ENCODE peak calls at places on chromosome 3, in five cellular contexts. One of them, this sample, is unnamed.

GRCh38 chr3:156865732-156866131 is 39.6 kb downstream of the LEKR1 start:
- DNase-seq in fibroblast of the aortic adventitia: peak
- DNase-seq in HFF-Myc: no peak
- DNase-seq in lower lobe of right lung: no peak
- DNase-seq in left ventricle myocardium inferior: no peak
- DNase-seq in this sample: no peak

GRCh38 chr3:45681846-45682245 is 7.3 kb upstream of the SACM1L start:
- DNase-seq in HFF-Myc: no peak
- DNase-seq in fibroblast of the aortic adventitia: no peak
- DNase-seq in lower lobe of right lung: no peak
- DNase-seq in left ventricle myocardium inferior: no peak
- DNase-seq in this sample: no peak

GRCh38 chr3:17023006-17023664 is 138.4 kb downstream of the PLCL2 start:
- DNase-seq in lower lobe of right lung: no peak
- DNase-seq in HFF-Myc: no peak
- DNase-seq in fibroblast of the aortic adventitia: no peak
- DNase-seq in left ventricle myocardium inferior: no peak
- DNase-seq in this sample: no peak

GRCh38 chr3:129937717-129938116 is 36.8 kb upstream of the TRH start:
- DNase-seq in left ventricle myocardium inferior: no peak
- DNase-seq in HFF-Myc: no peak
- DNase-seq in fibroblast of the aortic adventitia: no peak
- DNase-seq in lower lobe of right lung: no peak
- DNase-seq in this sample: no peak

GRCh38 chr3:196849180-196849721 is 18.5 kb upstream of the SENP5 start:
- DNase-seq in fibroblast of the aortic adventitia: no peak
- DNase-seq in lower lobe of right lung: no peak
- DNase-seq in left ventricle myocardium inferior: no peak
- DNase-seq in HFF-Myc: no peak
- DNase-seq in this sample: no peak

GRCh38 chr3:14565791-14566588 is 25.8 kb upstream of the GRIP2 start:
- DNase-seq in lower lobe of right lung: no peak
- DNase-seq in left ventricle myocardium inferior: no peak
- DNase-seq in HFF-Myc: no peak
- DNase-seq in fibroblast of the aortic adventitia: peak
- DNase-seq in this sample: peak

GRCh38 chr3:176987901-176988300 is 209.4 kb downstream of the TBL1XR1 start:
- DNase-seq in fibroblast of the aortic adventitia: no peak
- DNase-seq in HFF-Myc: no peak
- DNase-seq in lower lobe of right lung: peak
- DNase-seq in left ventricle myocardium inferior: no peak
- DNase-seq in this sample: peak

GRCh38 chr3:190252080-190252479 is 70.2 kb downstream of the CLDN1 start:
- DNase-seq in fibroblast of the aortic adventitia: peak
- DNase-seq in lower lobe of right lung: no peak
- DNase-seq in left ventricle myocardium inferior: no peak
- DNase-seq in HFF-Myc: no peak
- DNase-seq in this sample: no peak

GRCh38 chr3:151896662-151897012 is 23.2 kb downstream of the SUCNR1 start:
- DNase-seq in HFF-Myc: no peak
- DNase-seq in left ventricle myocardium inferior: no peak
- DNase-seq in fibroblast of the aortic adventitia: peak
- DNase-seq in lower lobe of right lung: no peak
- DNase-seq in this sample: no peak

GRCh38 chr3:182364723-182365650 is 428.3 kb upstream of the ATP11B start:
- DNase-seq in left ventricle myocardium inferior: no peak
- DNase-seq in lower lobe of right lung: no peak
- DNase-seq in fibroblast of the aortic adventitia: no peak
- DNase-seq in HFF-Myc: no peak
- DNase-seq in this sample: no peak

GRCh38 chr3:47910777-47911440 is 105.3 kb downstream of the MAP4 start:
- DNase-seq in lower lobe of right lung: no peak
- DNase-seq in left ventricle myocardium inferior: no peak
- DNase-seq in HFF-Myc: peak
- DNase-seq in fibroblast of the aortic adventitia: peak
- DNase-seq in this sample: peak

GRCh38 chr3:137131081-137131480 is 173.3 kb downstream of the IL20RB start:
- DNase-seq in HFF-Myc: no peak
- DNase-seq in left ventricle myocardium inferior: no peak
- DNase-seq in lower lobe of right lung: no peak
- DNase-seq in fibroblast of the aortic adventitia: no peak
- DNase-seq in this sample: no peak

GRCh38 chr3:190279690-190280089 is 42.6 kb downstream of the CLDN1 start:
- DNase-seq in lower lobe of right lung: no peak
- DNase-seq in left ventricle myocardium inferior: no peak
- DNase-seq in HFF-Myc: no peak
- DNase-seq in fibroblast of the aortic adventitia: no peak
- DNase-seq in this sample: no peak

GRCh38 chr3:101535221-101535620 is 22.2 kb upstream of the SENP7 start:
- DNase-seq in left ventricle myocardium inferior: no peak
- DNase-seq in HFF-Myc: no peak
- DNase-seq in fibroblast of the aortic adventitia: no peak
- DNase-seq in lower lobe of right lung: no peak
- DNase-seq in this sample: no peak

GRCh38 chr3:185585862-185586643 is at the start of gene SENP2:
- DNase-seq in HFF-Myc: peak
- DNase-seq in left ventricle myocardium inferior: peak
- DNase-seq in lower lobe of right lung: peak
- DNase-seq in fibroblast of the aortic adventitia: peak
- DNase-seq in this sample: peak

GRCh38 chr3:99484871-99485270 is 153.5 kb upstream of the COL8A1 start:
- DNase-seq in HFF-Myc: no peak
- DNase-seq in lower lobe of right lung: no peak
- DNase-seq in fibroblast of the aortic adventitia: no peak
- DNase-seq in left ventricle myocardium inferior: no peak
- DNase-seq in this sample: peak

GRCh38 chr3:53182759-53183355 is 21.8 kb downstream of the PRKCD start:
- DNase-seq in lower lobe of right lung: no peak
- DNase-seq in HFF-Myc: no peak
- DNase-seq in left ventricle myocardium inferior: no peak
- DNase-seq in fibroblast of the aortic adventitia: no peak
- DNase-seq in this sample: no peak

GRCh38 chr3:24462737-24463136 is 31.9 kb downstream of the THRB start:
- DNase-seq in left ventricle myocardium inferior: no peak
- DNase-seq in HFF-Myc: no peak
- DNase-seq in fibroblast of the aortic adventitia: no peak
- DNase-seq in lower lobe of right lung: no peak
- DNase-seq in this sample: no peak

GRCh38 chr3:34012102-34012461 is 213.7 kb downstream of the PDCD6IP start:
- DNase-seq in HFF-Myc: peak
- DNase-seq in fibroblast of the aortic adventitia: peak
- DNase-seq in lower lobe of right lung: no peak
- DNase-seq in left ventricle myocardium inferior: no peak
- DNase-seq in this sample: peak

GRCh38 chr3:32176989-32177701 is 61.3 kb upstream of the CMTM8 start:
- DNase-seq in lower lobe of right lung: no peak
- DNase-seq in HFF-Myc: peak
- DNase-seq in fibroblast of the aortic adventitia: peak
- DNase-seq in left ventricle myocardium inferior: no peak
- DNase-seq in this sample: peak

GRCh38 chr3:99505200-99505599 is 133.2 kb upstream of the COL8A1 start:
- DNase-seq in HFF-Myc: no peak
- DNase-seq in fibroblast of the aortic adventitia: peak
- DNase-seq in lower lobe of right lung: no peak
- DNase-seq in left ventricle myocardium inferior: no peak
- DNase-seq in this sample: no peak

GRCh38 chr3:115698851-115699535 is 75.7 kb downstream of the GAP43 start:
- DNase-seq in left ventricle myocardium inferior: no peak
- DNase-seq in fibroblast of the aortic adventitia: no peak
- DNase-seq in HFF-Myc: no peak
- DNase-seq in lower lobe of right lung: no peak
- DNase-seq in this sample: peak

GRCh38 chr3:89246326-89246725 is 138.9 kb downstream of the EPHA3 start:
- DNase-seq in lower lobe of right lung: no peak
- DNase-seq in left ventricle myocardium inferior: no peak
- DNase-seq in fibroblast of the aortic adventitia: no peak
- DNase-seq in HFF-Myc: no peak
- DNase-seq in this sample: no peak
- TF ChIP-seq CTCF in lower lobe of right lung: no peak
- TF ChIP-seq CTCF in left ventricle myocardium inferior: no peak
- TF ChIP-seq CTCF in fibroblast of the aortic adventitia: no peak
- TF ChIP-seq CTCF in HFF-Myc: no peak
- TF ChIP-seq CTCF in this sample: peak

DNA sequence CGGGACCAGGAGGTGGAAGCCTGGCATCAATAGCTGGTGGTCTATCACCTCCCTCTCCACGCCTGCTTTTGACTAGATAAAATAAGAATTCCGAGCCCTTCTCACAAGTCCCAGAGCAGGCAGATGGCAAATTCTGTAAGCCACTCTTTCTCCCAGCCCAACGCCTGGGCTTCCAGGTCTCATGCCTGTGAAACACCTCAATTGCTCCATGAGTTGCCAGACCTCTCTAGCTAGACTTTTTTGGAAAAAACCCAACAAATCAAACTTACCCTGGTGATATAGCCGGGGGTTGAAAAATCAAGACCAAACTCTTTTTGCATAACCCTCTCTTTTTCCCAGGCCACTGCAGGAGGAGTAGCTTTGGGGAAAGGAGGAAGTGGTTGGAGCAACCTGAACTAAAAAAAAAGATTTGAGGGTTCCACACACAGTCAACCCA is 7.0 kb downstream of the BHLHE40 start:
- DNase-seq in left ventricle myocardium inferior: no peak
- DNase-seq in fibroblast of the aortic adventitia: peak
- DNase-seq in HFF-Myc: no peak
- DNase-seq in lower lobe of right lung: no peak
- DNase-seq in this sample: peak
- H3K4me3 ChIP-seq in left ventricle myocardium inferior: peak
- H3K4me3 ChIP-seq in fibroblast of the aortic adventitia: peak
- H3K4me3 ChIP-seq in HFF-Myc: peak
- H3K4me3 ChIP-seq in lower lobe of right lung: peak
- H3K4me3 ChIP-seq in this sample: no peak

DNA sequence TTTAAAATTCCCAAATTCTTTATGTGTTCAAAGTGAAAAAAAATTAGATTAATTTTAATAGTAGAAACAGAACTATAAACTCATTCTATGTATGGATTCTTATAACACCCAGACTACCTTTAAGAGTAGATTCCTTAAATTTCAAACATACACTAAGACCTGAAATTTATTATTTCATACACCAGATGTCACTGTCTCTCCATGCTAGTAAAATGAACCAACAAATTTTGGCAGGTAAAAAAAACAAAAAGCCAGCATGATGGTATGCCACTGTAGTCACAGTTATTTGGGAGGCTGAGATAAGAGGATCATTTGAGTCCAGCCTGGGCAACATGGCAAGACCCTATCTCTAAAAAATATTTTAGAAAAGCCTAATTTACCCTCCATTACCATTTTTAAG is 461.3 kb upstream of the NAALADL2 start:
- DNase-seq in HFF-Myc: peak
- DNase-seq in lower lobe of right lung: no peak
- DNase-seq in fibroblast of the aortic adventitia: peak
- DNase-seq in left ventricle myocardium inferior: no peak
- DNase-seq in this sample: no peak
- TF ChIP-seq CTCF in HFF-Myc: peak
- TF ChIP-seq CTCF in lower lobe of right lung: peak
- TF ChIP-seq CTCF in fibroblast of the aortic adventitia: peak
- TF ChIP-seq CTCF in left ventricle myocardium inferior: peak
- TF ChIP-seq CTCF in this sample: no peak

GRCh38 chr3:29171583-29171990 is 109.3 kb upstream of the RBMS3 start:
- DNase-seq in HFF-Myc: no peak
- DNase-seq in fibroblast of the aortic adventitia: no peak
- DNase-seq in lower lobe of right lung: no peak
- DNase-seq in left ventricle myocardium inferior: no peak
- DNase-seq in this sample: peak
- H3K4me3 ChIP-seq in HFF-Myc: no peak
- H3K4me3 ChIP-seq in fibroblast of the aortic adventitia: no peak
- H3K4me3 ChIP-seq in lower lobe of right lung: no peak
- H3K4me3 ChIP-seq in left ventricle myocardium inferior: no peak
- H3K4me3 ChIP-seq in this sample: no peak

DNA sequence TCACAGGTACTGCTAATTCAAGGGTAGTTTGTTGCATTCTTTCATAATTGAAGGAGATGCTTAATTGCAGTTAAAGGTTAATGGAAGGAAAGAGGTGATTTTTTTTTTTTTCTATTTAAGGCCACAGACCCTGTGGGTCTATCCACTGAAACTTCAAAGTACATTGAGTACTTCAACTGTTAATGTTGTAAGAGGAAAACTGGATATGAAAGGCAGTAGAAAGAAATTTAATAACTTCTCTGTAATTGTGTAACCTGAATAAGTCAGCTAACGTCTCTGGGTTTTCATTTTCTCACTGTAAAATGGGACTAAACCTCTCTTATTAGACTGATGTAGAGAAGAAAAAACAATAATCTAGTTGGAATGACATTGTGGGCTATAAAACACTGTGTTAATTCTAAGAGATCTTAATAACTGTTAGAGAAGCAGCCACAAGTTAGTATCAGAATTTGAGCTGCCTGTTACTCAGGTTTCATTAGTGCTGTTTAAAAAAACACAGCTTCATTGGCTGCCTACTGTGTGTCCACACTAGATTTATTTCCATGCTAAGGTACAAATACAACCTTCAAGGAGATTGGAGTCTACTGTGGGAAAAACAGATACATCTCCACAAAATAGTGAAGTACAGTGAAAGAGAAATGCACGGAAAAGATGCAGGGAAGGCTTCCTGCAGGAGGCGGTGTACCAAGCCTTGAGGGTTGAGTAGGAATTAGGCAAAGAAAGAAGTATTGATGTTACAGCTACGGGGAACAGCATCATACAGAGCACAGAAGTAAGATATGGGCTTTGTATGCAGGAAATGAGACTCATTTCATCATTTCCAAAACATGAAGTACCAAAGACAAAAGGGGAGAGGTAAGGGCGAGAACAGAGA is 483.6 kb downstream of the TAFA4 start:
- DNase-seq in fibroblast of the aortic adventitia: no peak
- DNase-seq in left ventricle myocardium inferior: no peak
- DNase-seq in HFF-Myc: no peak
- DNase-seq in lower lobe of right lung: no peak
- DNase-seq in this sample: no peak
- TF ChIP-seq CTCF in fibroblast of the aortic adventitia: no peak
- TF ChIP-seq CTCF in left ventricle myocardium inferior: no peak
- TF ChIP-seq CTCF in HFF-Myc: no peak
- TF ChIP-seq CTCF in lower lobe of right lung: no peak
- TF ChIP-seq CTCF in this sample: no peak

GRCh38 chr3:154194869-154195268 is 73.7 kb downstream of the ARHGEF26 start:
- DNase-seq in fibroblast of the aortic adventitia: no peak
- DNase-seq in HFF-Myc: no peak
- DNase-seq in lower lobe of right lung: no peak
- DNase-seq in left ventricle myocardium inferior: no peak
- DNase-seq in this sample: no peak

GRCh38 chr3:154191520-154191919 is 70.3 kb downstream of the ARHGEF26 start:
- DNase-seq in lower lobe of right lung: no peak
- DNase-seq in HFF-Myc: no peak
- DNase-seq in fibroblast of the aortic adventitia: no peak
- DNase-seq in left ventricle myocardium inferior: no peak
- DNase-seq in this sample: no peak

GRCh38 chr3:154192225-154192624 is 71.0 kb downstream of the ARHGEF26 start:
- DNase-seq in fibroblast of the aortic adventitia: no peak
- DNase-seq in left ventricle myocardium inferior: no peak
- DNase-seq in HFF-Myc: no peak
- DNase-seq in lower lobe of right lung: no peak
- DNase-seq in this sample: no peak

GRCh38 chr3:154193174-154193573 is 72.0 kb downstream of the ARHGEF26 start:
- DNase-seq in HFF-Myc: no peak
- DNase-seq in fibroblast of the aortic adventitia: peak
- DNase-seq in lower lobe of right lung: no peak
- DNase-seq in left ventricle myocardium inferior: no peak
- DNase-seq in this sample: no peak

GRCh38 chr3:154195620-154196366 is 74.6 kb downstream of the ARHGEF26 start:
- DNase-seq in lower lobe of right lung: no peak
- DNase-seq in HFF-Myc: no peak
- DNase-seq in left ventricle myocardium inferior: no peak
- DNase-seq in fibroblast of the aortic adventitia: no peak
- DNase-seq in this sample: no peak
- H3K4me3 ChIP-seq in lower lobe of right lung: no peak
- H3K4me3 ChIP-seq in HFF-Myc: no peak
- H3K4me3 ChIP-seq in left ventricle myocardium inferior: no peak
- H3K4me3 ChIP-seq in fibroblast of the aortic adventitia: no peak
- H3K4me3 ChIP-seq in this sample: no peak